ENCODE peak calls at places on chromosomes 13 and 19, in eight cellular contexts. One of them, this sample, is unnamed.

GRCh38 chr13:97068146-97068545 is 73.9 kb upstream of the OXGR1 start:
- DNase-seq in tibial artery: no peak
- DNase-seq in breast epithelium: no peak
- DNase-seq in HFFc6: no peak
- DNase-seq in testis: no peak
- DNase-seq in IMR-90: peak
- DNase-seq in B cell: no peak
- DNase-seq in RWPE1: no peak
- DNase-seq in this sample: no peak

GRCh38 chr13:100547805-100548204 is 40.8 kb downstream of the GGACT start:
- DNase-seq in tibial artery: no peak
- DNase-seq in breast epithelium: no peak
- DNase-seq in HFFc6: peak
- DNase-seq in testis: peak
- DNase-seq in IMR-90: no peak
- DNase-seq in B cell: no peak
- DNase-seq in RWPE1: peak
- DNase-seq in this sample: no peak

GRCh38 chr19:58474291-58474996 is 1.7 kb upstream of the ZNF446 start:
- DNase-seq in tibial artery: no peak
- DNase-seq in breast epithelium: no peak
- DNase-seq in HFFc6: peak
- DNase-seq in testis: no peak
- DNase-seq in IMR-90: peak
- DNase-seq in B cell: no peak
- DNase-seq in RWPE1: no peak
- DNase-seq in this sample: peak

GRCh38 chr13:63367522-63368198 is 1952.0 kb upstream of the PCDH20 start:
- DNase-seq in tibial artery: no peak
- DNase-seq in breast epithelium: no peak
- DNase-seq in HFFc6: no peak
- DNase-seq in testis: no peak
- DNase-seq in IMR-90: no peak
- DNase-seq in B cell: no peak
- DNase-seq in RWPE1: no peak
- DNase-seq in this sample: no peak

GRCh38 chr19:34475026-34475974 is 6.3 kb upstream of the WTIP start:
- DNase-seq in tibial artery: no peak
- DNase-seq in breast epithelium: no peak
- DNase-seq in HFFc6: peak
- DNase-seq in testis: no peak
- DNase-seq in IMR-90: peak
- DNase-seq in B cell: no peak
- DNase-seq in RWPE1: peak
- DNase-seq in this sample: peak

GRCh38 chr13:109465151-109465550 is 321.2 kb downstream of the IRS2 start:
- DNase-seq in tibial artery: no peak
- DNase-seq in breast epithelium: no peak
- DNase-seq in HFFc6: no peak
- DNase-seq in testis: no peak
- DNase-seq in IMR-90: peak
- DNase-seq in B cell: no peak
- DNase-seq in RWPE1: no peak
- DNase-seq in this sample: no peak

GRCh38 chr19:45667620-45668341 is at the start of gene GIPR:
- DNase-seq in tibial artery: no peak
- DNase-seq in breast epithelium: no peak
- DNase-seq in HFFc6: peak
- DNase-seq in testis: no peak
- DNase-seq in IMR-90: peak
- DNase-seq in B cell: peak
- DNase-seq in RWPE1: peak
- DNase-seq in this sample: no peak

GRCh38 chr19:43667524-43668405 is 2.2 kb downstream of the PLAUR start:
- DNase-seq in tibial artery: peak
- DNase-seq in breast epithelium: no peak
- DNase-seq in HFFc6: no peak
- DNase-seq in testis: no peak
- DNase-seq in IMR-90: peak
- DNase-seq in B cell: no peak
- DNase-seq in RWPE1: peak
- DNase-seq in this sample: no peak

GRCh38 chr13:29369060-29369743 is 226.3 kb downstream of the SLC7A1 start:
- DNase-seq in tibial artery: no peak
- DNase-seq in breast epithelium: no peak
- DNase-seq in HFFc6: peak
- DNase-seq in testis: no peak
- DNase-seq in IMR-90: peak
- DNase-seq in B cell: peak
- DNase-seq in RWPE1: peak
- DNase-seq in this sample: peak

GRCh38 chr19:11180346-11180745 is 17.0 kb downstream of the KANK2 start:
- DNase-seq in tibial artery: no peak
- DNase-seq in breast epithelium: no peak
- DNase-seq in HFFc6: no peak
- DNase-seq in testis: no peak
- DNase-seq in IMR-90: no peak
- DNase-seq in B cell: no peak
- DNase-seq in RWPE1: no peak
- DNase-seq in this sample: no peak

GRCh38 chr19:11125994-11126685 is 29.4 kb downstream of the SPC24 start:
- DNase-seq in tibial artery: peak
- DNase-seq in breast epithelium: peak
- DNase-seq in HFFc6: peak
- DNase-seq in testis: peak
- DNase-seq in IMR-90: peak
- DNase-seq in B cell: peak
- DNase-seq in RWPE1: peak
- DNase-seq in this sample: peak

GRCh38 chr13:113658836-113659235 is 838 bp upstream of the ATP4B start:
- DNase-seq in tibial artery: no peak
- DNase-seq in breast epithelium: peak
- DNase-seq in HFFc6: no peak
- DNase-seq in testis: no peak
- DNase-seq in IMR-90: no peak
- DNase-seq in B cell: no peak
- DNase-seq in RWPE1: no peak
- DNase-seq in this sample: no peak

GRCh38 chr13:109156181-109156935 is 526.9 kb downstream of the MYO16 start:
- DNase-seq in tibial artery: no peak
- DNase-seq in breast epithelium: no peak
- DNase-seq in HFFc6: peak
- DNase-seq in testis: no peak
- DNase-seq in IMR-90: peak
- DNase-seq in B cell: no peak
- DNase-seq in RWPE1: peak
- DNase-seq in this sample: peak

GRCh38 chr19:5016268-5016667 is 47.4 kb downstream of the KDM4B start:
- DNase-seq in tibial artery: no peak
- DNase-seq in breast epithelium: no peak
- DNase-seq in HFFc6: no peak
- DNase-seq in testis: no peak
- DNase-seq in IMR-90: no peak
- DNase-seq in B cell: no peak
- DNase-seq in RWPE1: no peak
- DNase-seq in this sample: no peak

GRCh38 chr19:32876919-32877285 is 7.3 kb upstream of the SLC7A9 start:
- DNase-seq in tibial artery: no peak
- DNase-seq in breast epithelium: no peak
- DNase-seq in HFFc6: peak
- DNase-seq in testis: no peak
- DNase-seq in IMR-90: peak
- DNase-seq in B cell: no peak
- DNase-seq in RWPE1: no peak
- DNase-seq in this sample: peak

GRCh38 chr13:109673477-109673876 is 112.9 kb downstream of the IRS2 start:
- DNase-seq in tibial artery: no peak
- DNase-seq in breast epithelium: no peak
- DNase-seq in HFFc6: no peak
- DNase-seq in testis: no peak
- DNase-seq in IMR-90: peak
- DNase-seq in B cell: no peak
- DNase-seq in RWPE1: no peak
- DNase-seq in this sample: no peak

DNA sequence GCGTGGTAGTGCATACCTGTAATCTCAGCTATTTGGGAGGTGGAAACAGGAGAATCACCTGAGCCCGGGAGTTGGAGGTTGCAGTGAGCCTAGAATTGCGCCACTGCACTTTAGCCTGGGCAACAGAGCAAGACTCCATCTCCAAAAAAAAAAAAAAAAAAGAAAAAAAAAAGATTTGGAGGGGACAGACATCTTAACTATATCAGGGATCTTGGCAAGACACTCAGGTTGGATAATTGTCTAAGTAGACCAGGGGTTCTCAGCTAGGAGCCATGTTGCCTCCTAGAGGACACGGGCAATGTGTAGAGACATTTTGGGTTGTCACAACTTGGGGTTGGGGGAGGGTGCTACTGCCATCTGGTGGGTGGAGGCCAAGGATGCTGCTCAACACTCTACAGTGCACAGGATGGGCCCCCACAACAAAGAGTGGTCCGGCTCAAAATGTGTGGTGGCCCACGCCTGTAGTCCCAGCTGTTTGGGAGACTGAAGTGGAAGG is 1.9 kb upstream of the ZNF580 start:
- DNase-seq in tibial artery: no peak
- DNase-seq in breast epithelium: no peak
- DNase-seq in HFFc6: peak
- DNase-seq in testis: no peak
- DNase-seq in IMR-90: peak
- DNase-seq in B cell: peak
- DNase-seq in RWPE1: no peak
- DNase-seq in this sample: peak
- TF ChIP-seq CTCF in tibial artery: peak
- TF ChIP-seq CTCF in breast epithelium: no peak
- TF ChIP-seq CTCF in HFFc6: peak
- TF ChIP-seq CTCF in testis: no peak
- TF ChIP-seq CTCF in IMR-90: peak
- TF ChIP-seq CTCF in B cell: peak
- TF ChIP-seq CTCF in RWPE1: peak
- TF ChIP-seq CTCF in this sample: peak

DNA sequence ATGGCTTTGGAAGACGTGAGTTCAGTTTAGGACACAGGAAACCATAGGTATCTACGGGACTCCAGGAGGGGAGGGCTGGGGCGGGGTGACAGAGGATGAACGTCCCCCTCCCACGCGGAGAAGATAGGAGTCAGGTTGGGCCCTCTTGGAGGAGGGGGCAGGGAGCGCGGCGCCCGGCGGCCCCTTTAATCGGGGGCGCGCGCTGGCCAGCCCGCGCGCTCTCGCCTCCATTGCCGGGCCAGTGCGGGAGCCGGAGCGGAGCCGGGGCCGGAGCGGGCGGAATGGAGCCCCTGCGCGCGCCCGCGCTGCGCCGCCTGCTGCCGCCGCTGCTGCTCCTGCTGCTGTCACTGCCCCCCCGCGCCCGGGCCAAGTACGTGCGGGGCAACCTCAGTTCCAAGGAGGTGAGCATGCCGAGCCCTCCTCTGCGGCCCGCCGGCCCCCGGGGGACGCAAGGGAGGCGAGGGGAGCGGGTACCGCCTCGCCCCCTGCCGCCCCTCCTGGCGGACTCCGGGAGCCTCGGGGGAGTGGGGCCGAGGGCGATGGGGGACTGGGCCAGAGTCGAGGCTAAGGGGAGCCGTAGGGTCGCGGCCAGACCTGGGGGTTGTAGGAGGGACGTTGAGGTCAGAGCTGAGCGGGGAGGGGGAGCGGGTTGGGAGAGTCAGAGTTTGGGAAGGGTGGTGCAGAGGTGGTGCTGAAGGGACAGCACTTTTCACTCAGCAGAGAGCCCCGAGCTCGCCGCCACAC is at the start of gene TMEM145:
- DNase-seq in tibial artery: no peak
- DNase-seq in breast epithelium: no peak
- DNase-seq in HFFc6: no peak
- DNase-seq in testis: peak
- DNase-seq in IMR-90: peak
- DNase-seq in B cell: peak
- DNase-seq in RWPE1: peak
- DNase-seq in this sample: peak
- TF ChIP-seq CTCF in tibial artery: no peak
- TF ChIP-seq CTCF in breast epithelium: peak
- TF ChIP-seq CTCF in HFFc6: peak
- TF ChIP-seq CTCF in testis: no peak
- TF ChIP-seq CTCF in IMR-90: peak
- TF ChIP-seq CTCF in B cell: peak
- TF ChIP-seq CTCF in RWPE1: peak
- TF ChIP-seq CTCF in this sample: no peak

DNA sequence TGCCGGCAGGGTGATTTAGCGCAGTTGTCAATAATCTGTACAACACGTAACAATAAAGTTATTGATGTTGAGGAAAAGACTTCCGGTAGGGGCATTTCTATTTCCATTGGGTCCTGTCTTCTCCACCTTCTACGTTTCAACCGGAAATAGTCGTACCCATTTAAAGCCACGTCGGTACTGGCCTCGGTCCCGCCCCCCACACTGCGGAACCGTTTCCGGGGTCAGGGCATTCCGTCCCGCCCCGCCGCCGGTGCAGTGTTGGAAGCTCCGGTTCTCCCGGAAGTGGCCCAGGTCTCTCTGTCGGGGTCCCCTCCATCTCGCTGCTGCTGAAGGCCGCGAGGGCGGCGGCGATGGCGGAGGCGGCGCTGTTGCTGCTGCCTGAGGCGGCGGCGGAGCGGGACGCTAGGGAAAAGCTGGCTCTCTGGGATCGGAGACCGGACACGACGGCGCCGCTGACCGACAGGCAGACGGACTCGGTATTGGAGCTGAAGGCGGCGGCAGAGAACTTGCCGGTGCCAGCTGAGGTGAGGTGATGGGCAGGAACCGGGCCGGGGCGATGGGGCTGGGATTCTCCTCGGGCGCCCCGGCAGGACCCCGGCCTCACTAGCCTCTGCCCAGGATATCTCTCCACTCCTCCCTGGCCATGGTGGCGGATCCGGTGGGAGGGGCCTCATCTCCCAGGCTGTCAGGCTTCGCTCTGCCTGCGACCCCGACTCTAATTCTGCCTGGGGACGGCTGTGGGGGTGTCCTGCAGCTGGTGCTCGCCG is at the start of gene COG3:
- DNase-seq in tibial artery: peak
- DNase-seq in breast epithelium: peak
- DNase-seq in HFFc6: peak
- DNase-seq in testis: peak
- DNase-seq in IMR-90: peak
- DNase-seq in B cell: peak
- DNase-seq in RWPE1: peak
- DNase-seq in this sample: peak
- TF ChIP-seq CTCF in tibial artery: peak
- TF ChIP-seq CTCF in breast epithelium: peak
- TF ChIP-seq CTCF in HFFc6: peak
- TF ChIP-seq CTCF in testis: no peak
- TF ChIP-seq CTCF in IMR-90: peak
- TF ChIP-seq CTCF in B cell: peak
- TF ChIP-seq CTCF in RWPE1: peak
- TF ChIP-seq CTCF in this sample: no peak

GRCh38 chr19:40774916-40775631 is at the start of gene MIA:
- DNase-seq in tibial artery: no peak
- DNase-seq in breast epithelium: no peak
- DNase-seq in HFFc6: no peak
- DNase-seq in testis: no peak
- DNase-seq in IMR-90: no peak
- DNase-seq in B cell: no peak
- DNase-seq in RWPE1: no peak
- DNase-seq in this sample: no peak
- TF ChIP-seq CTCF in tibial artery: no peak
- TF ChIP-seq CTCF in breast epithelium: no peak
- TF ChIP-seq CTCF in HFFc6: no peak
- TF ChIP-seq CTCF in testis: no peak
- TF ChIP-seq CTCF in IMR-90: no peak
- TF ChIP-seq CTCF in B cell: no peak
- TF ChIP-seq CTCF in RWPE1: no peak
- TF ChIP-seq CTCF in this sample: no peak